ENCODE peak calls at places on chromosome 19, in nine cellular contexts. Z is foreskin fibroblast, Q is transverse colon, V is psoas muscle, O is heart left ventricle, H is neural progenitor cell, R is suprapubic skin, E is prostate gland, G is lower leg skin. L is an unnamed sample.

GRCh38 chr19:49761625-49762311 is 1.3 kb downstream of the TSKS start:
- DNase-seq in G (no peak), H (no peak), O (no peak), V (no peak), Z (peak), Q (no peak), E (no peak), R (no peak), L (peak)

GRCh38 chr19:18798384-18799352 is 7.6 kb upstream of the COMP start:
- DNase-seq in H (peak), Z (no peak), R (no peak), Q (peak), E (no peak), V (no peak), O (no peak), G (no peak), L (no peak)

GRCh38 chr19:16736709-16737108 is 17.1 kb downstream of the NWD1 start:
- DNase-seq in Z (no peak), G (no peak), Q (no peak), V (no peak), H (peak), R (no peak), E (no peak), O (no peak), L (peak)

GRCh38 chr19:42465827-42466280 is 23.1 kb upstream of the CXCL17 start:
- DNase-seq in V (no peak), E (no peak), O (no peak), Z (no peak), Q (no peak), R (no peak), G (no peak), H (no peak), L (no peak)

GRCh38 chr19:11151181-11151580 is 4.4 kb downstream of the SPC24 start:
- DNase-seq in Z (no peak), G (peak), R (no peak), E (no peak), Q (no peak), H (no peak), O (no peak), V (no peak), L (peak)

GRCh38 chr19:19459707-19460251 is 54.3 kb downstream of the GATAD2A start:
- DNase-seq in R (no peak), V (no peak), H (no peak), Z (peak), E (no peak), G (peak), O (no peak), Q (peak), L (peak)

GRCh38 chr19:4115818-4116385 is 8.0 kb downstream of the MAP2K2 start:
- DNase-seq in Z (no peak), E (no peak), H (no peak), Q (no peak), R (no peak), O (no peak), V (no peak), G (no peak), L (no peak)

GRCh38 chr19:50896591-50897190 is 14.5 kb downstream of the KLK4 start:
- DNase-seq in G (peak), Q (no peak), V (no peak), Z (peak), H (no peak), R (no peak), O (no peak), E (peak), L (peak)

GRCh38 chr19:32916969-32917611 is 47.5 kb upstream of the SLC7A9 start:
- DNase-seq in E (no peak), Z (no peak), G (no peak), H (no peak), V (no peak), O (no peak), Q (no peak), R (no peak), L (no peak)

GRCh38 chr19:22052644-22053013 is 345 bp downstream of the ZNF257 start:
- DNase-seq in H (no peak), R (no peak), O (peak), G (no peak), E (peak), Q (no peak), V (peak), Z (no peak), L (peak)

GRCh38 chr19:17942582-17943283 is 9.9 kb downstream of the CCDC124 start:
- DNase-seq in Z (no peak), O (no peak), E (no peak), Q (no peak), V (no peak), H (no peak), G (no peak), R (no peak), L (no peak)

GRCh38 chr19:5667751-5668271 is 12.5 kb downstream of the MICOS13 start:
- DNase-seq in O (no peak), G (no peak), Q (no peak), E (no peak), R (no peak), H (peak), Z (no peak), V (no peak), L (no peak)

GRCh38 chr19:48332351-48332661 is 7.0 kb downstream of the EMP3 start:
- DNase-seq in H (no peak), Z (no peak), V (no peak), E (no peak), R (no peak), G (no peak), O (no peak), Q (no peak), L (no peak)

GRCh38 chr19:48329167-48329891 is 4.0 kb downstream of the EMP3 start:
- DNase-seq in G (peak), H (no peak), E (no peak), O (no peak), Z (no peak), Q (peak), R (no peak), V (no peak), L (peak)

GRCh38 chr19:48330012-48330681 is 4.8 kb downstream of the EMP3 start:
- DNase-seq in E (peak), R (peak), Q (peak), V (peak), O (peak), G (peak), H (peak), Z (no peak), L (no peak)

GRCh38 chr19:48333467-48334384 is 8.4 kb downstream of the EMP3 start:
- DNase-seq in H (peak), V (peak), O (peak), G (peak), E (peak), R (peak), Z (peak), Q (peak), L (peak)

DNA sequence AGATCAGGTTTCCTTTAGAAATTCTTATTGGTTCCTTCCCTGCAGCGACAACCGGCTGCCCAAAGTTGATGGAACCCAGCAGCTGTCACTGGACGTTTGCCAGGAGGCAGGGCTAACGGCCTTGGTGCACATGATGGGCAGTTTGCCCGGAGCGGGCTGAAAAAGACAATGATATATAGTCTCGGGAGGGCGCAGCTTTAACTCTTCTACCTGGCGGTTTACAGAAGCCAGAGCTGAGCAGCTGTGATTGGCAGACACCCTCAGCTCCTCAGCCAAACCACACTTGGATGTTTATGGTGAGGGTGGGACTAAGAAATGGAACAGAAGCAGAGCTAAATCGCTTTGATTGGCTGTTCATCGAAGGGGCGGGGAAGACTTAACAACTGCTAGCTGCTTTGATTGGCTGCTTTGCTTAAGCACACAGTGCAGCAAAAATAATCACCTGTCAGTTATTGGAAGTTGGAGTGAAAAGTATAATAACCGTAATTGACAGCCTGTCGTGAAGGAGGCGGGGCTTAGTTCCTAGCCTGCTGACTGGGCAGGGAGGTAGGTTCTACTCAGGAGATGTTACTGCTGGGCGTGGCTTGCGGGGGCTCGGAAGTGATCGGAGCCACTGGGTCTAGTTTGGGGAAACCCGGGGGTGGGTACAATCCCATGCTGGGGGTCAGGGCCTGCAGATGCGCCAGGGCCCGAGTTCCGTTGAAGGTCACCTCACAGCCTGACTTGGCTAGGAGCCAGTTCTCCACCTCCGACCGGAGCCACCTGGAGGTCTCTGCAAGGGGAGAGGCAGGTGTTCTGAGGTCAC is 7.5 kb downstream of the EMP3 start:
- DNase-seq in Q (peak), O (peak), V (peak), E (peak), Z (peak), H (peak), R (peak), G (peak), L (peak)
- TF ChIP-seq CTCF in Q (no peak), O (no peak), V (no peak), E (no peak), Z (no peak), H (no peak), R (no peak), G (no peak), L (no peak)

DNA sequence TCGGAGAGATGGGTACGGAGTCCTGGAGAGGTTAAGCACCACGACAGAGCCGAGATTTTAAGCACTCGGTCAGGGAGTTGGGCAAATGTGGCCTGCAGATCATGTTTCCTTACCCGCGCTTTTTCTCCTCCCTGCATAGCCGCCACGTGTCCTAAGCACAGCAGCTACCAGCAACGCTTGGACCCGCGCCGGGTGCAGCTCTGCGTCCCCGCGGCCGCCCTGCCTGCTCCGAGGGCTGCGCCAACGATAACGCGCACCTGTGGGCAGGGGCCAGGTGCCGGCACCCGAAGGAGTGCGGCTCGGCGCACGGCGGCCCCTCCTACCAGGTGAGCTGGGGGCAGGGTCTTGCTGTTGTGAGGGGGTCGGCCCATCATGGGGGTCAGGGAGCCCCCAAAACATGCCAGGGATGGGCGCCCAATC is 24.8 kb upstream of the FXYD3 start:
- DNase-seq in Q (no peak), V (no peak), O (no peak), Z (no peak), E (no peak), G (no peak), R (no peak), H (peak), L (no peak)
- H3K4me3 ChIP-seq in Q (no peak), V (peak), O (no peak), Z (no peak), E (no peak), G (no peak), R (peak), H (no peak), L (no peak)

GRCh38 chr19:3060852-3061182 is 1.5 kb downstream of the TLE5 start:
- DNase-seq in R (no peak), Q (no peak), H (no peak), O (no peak), Z (no peak), G (no peak), E (no peak), V (no peak), L (no peak)

GRCh38 chr19:3059653-3060052 is 2.6 kb downstream of the TLE5 start:
- DNase-seq in V (no peak), R (no peak), Z (no peak), G (no peak), E (no peak), H (no peak), Q (no peak), O (no peak), L (no peak)

GRCh38 chr19:3064011-3064330 is 1.7 kb upstream of the TLE5 start:
- DNase-seq in E (no peak), R (no peak), G (no peak), Z (no peak), H (no peak), O (no peak), Q (no peak), V (no peak), L (no peak)

GRCh38 chr19:3062165-3063105 is at the start of gene TLE5:
- DNase-seq in E (peak), V (peak), G (no peak), H (peak), Q (peak), O (peak), R (no peak), Z (peak), L (no peak)

GRCh38 chr19:3061214-3062161 is 807 bp downstream of the TLE5 start:
- DNase-seq in R (no peak), Q (peak), G (no peak), O (peak), Z (no peak), V (peak), E (peak), H (no peak), L (no peak)
- TF ChIP-seq CTCF in R (no peak), Q (peak), G (no peak), O (peak), Z (no peak), V (no peak), E (peak), H (peak), L (peak)

GRCh38 chr19:30236006-30236405 is 136.2 kb upstream of the ZNF536 start:
- DNase-seq in E (no peak), G (no peak), H (peak), R (no peak), O (no peak), Q (no peak), Z (no peak), V (no peak), L (no peak)
- H3K4me3 ChIP-seq in E (no peak), G (no peak), H (no peak), R (no peak), O (no peak), Q (no peak), Z (peak), V (no peak), L (no peak)

GRCh38 chr19:40542197-40542859 is 34.3 kb upstream of the SHKBP1 start:
- DNase-seq in G (no peak), R (no peak), O (peak), E (no peak), Q (peak), V (peak), Z (no peak), H (no peak), L (peak)

GRCh38 chr19:40539070-40539469 is 37.6 kb upstream of the SHKBP1 start:
- DNase-seq in V (no peak), O (no peak), R (no peak), H (no peak), Z (no peak), E (no peak), Q (no peak), G (no peak), L (no peak)

DNA sequence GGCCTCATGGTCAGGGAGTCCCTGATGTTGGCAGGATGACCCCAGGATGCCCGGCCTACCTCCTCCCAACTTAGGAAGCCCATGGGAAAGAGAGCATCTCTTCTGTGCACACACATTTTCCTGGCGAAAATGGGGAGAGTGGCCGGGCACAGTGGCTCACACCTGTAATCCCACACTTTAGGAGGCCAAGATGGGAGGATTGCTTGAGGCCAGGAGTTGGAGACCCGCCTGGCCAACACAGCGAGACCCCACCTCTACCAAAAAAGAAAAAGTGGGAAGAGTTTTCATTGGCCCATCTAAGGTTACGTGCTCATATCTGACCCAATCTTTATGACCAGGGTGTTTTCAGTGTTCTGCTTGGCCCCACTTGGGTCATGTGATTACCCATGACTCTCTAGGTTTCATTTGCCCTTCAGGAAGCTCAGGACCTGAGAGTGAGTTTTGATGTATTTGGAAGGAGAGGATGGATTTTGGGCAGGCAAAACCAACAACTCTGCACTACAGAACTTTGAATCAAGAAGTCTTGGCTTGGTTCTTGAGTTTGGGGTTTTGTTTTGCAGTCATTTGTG is 33.6 kb upstream of the SHKBP1 start:
- DNase-seq in V (no peak), E (no peak), O (peak), Q (no peak), H (no peak), Z (no peak), G (no peak), R (no peak), L (no peak)
- TF ChIP-seq CTCF in V (no peak), E (no peak), O (no peak), Q (no peak), H (no peak), Z (no peak), G (no peak), R (no peak), L (no peak)

GRCh38 chr19:1469936-1470863 is 8.8 kb downstream of the C19orf25 start:
- DNase-seq in G (no peak), H (peak), R (no peak), O (no peak), Z (no peak), Q (peak), E (no peak), V (peak), L (no peak)

GRCh38 chr19:1472227-1473055 is 6.6 kb downstream of the C19orf25 start:
- DNase-seq in V (peak), G (no peak), R (no peak), Z (no peak), H (no peak), E (no peak), O (no peak), Q (no peak), L (no peak)

GRCh38 chr19:1473056-1473400 is 6.0 kb downstream of the C19orf25 start:
- DNase-seq in G (no peak), E (no peak), V (peak), Q (no peak), R (no peak), O (no peak), H (no peak), Z (no peak), L (no peak)

GRCh38 chr19:1470864-1471513 is 8.0 kb downstream of the C19orf25 start:
- DNase-seq in E (no peak), G (no peak), Q (no peak), R (no peak), H (peak), V (peak), Z (no peak), O (no peak), L (no peak)

GRCh38 chr19:1471514-1472107 is 7.4 kb downstream of the C19orf25 start:
- DNase-seq in Q (no peak), G (no peak), R (no peak), V (peak), Z (no peak), O (no peak), H (peak), E (no peak), L (no peak)
- H3K4me3 ChIP-seq in Q (no peak), G (no peak), R (peak), V (peak), Z (no peak), O (no peak), H (peak), E (no peak), L (no peak)

GRCh38 chr19:57888494-57889231 is at the start of gene ZNF814:
- DNase-seq in V (peak), O (peak), R (peak), E (peak), H (peak), Q (peak), Z (peak), G (peak), L (peak)
- TF ChIP-seq CTCF in V (peak), O (peak), R (no peak), E (peak), H (peak), Q (peak), Z (peak), G (no peak), L (peak)

DNA sequence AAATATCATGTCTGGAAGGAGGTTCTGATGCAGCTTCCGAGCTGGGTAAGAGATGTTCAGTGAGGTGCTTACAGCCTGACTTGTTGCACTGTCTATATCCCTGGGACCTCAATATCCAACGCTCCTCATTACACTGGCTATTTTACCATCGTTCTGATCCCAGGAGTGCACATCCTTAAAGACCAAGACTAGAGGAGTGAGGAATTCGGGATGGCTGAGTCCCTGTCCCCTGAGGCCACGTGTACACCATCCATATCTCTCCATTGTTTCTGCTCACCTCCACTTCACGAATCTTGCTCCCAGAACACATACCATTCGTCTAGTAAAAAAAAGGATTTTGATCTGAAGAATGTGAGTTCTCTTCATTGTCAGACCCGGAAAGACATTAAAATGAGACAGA is at the start of gene OR7G2:
- DNase-seq in G (no peak), R (no peak), H (no peak), O (no peak), V (no peak), Q (no peak), E (no peak), Z (no peak), L (no peak)
- H3K4me3 ChIP-seq in G (no peak), R (no peak), H (no peak), O (no peak), V (no peak), Q (no peak), E (no peak), Z (no peak), L (no peak)